ENCODE peak calls at places on chromosomes 4 and X, in seven cellular contexts. One of them, this sample, is unnamed.

GRCh38 chr4:96599752-96600151 is 759.9 kb downstream of the PDHA2 start:
- DNase-seq in A172: no peak
- DNase-seq in H9: no peak
- DNase-seq in aorta: no peak
- DNase-seq in CD4-positive, alpha-beta T cell: no peak
- DNase-seq in anterior cingulate cortex: no peak
- DNase-seq in SW480: no peak
- DNase-seq in this sample: no peak

GRCh38 chrX:11273544-11273943 is 19.7 kb upstream of the AMELX start:
- DNase-seq in A172: peak
- DNase-seq in H9: no peak
- DNase-seq in aorta: no peak
- DNase-seq in CD4-positive, alpha-beta T cell: no peak
- DNase-seq in anterior cingulate cortex: no peak
- DNase-seq in SW480: peak
- DNase-seq in this sample: no peak

GRCh38 chrX:106917830-106918500 is 2.2 kb upstream of the CLDN2 start:
- DNase-seq in A172: peak
- DNase-seq in H9: no peak
- DNase-seq in aorta: no peak
- DNase-seq in CD4-positive, alpha-beta T cell: no peak
- DNase-seq in anterior cingulate cortex: no peak
- DNase-seq in SW480: peak
- DNase-seq in this sample: no peak

GRCh38 chr4:158002203-158002602 is 170.6 kb downstream of the GASK1B start:
- DNase-seq in A172: no peak
- DNase-seq in H9: no peak
- DNase-seq in aorta: no peak
- DNase-seq in CD4-positive, alpha-beta T cell: no peak
- DNase-seq in anterior cingulate cortex: no peak
- DNase-seq in SW480: no peak
- DNase-seq in this sample: no peak

GRCh38 chr4:3306465-3306864 is 13.6 kb downstream of the RGS12 start:
- DNase-seq in A172: no peak
- DNase-seq in H9: no peak
- DNase-seq in aorta: peak
- DNase-seq in CD4-positive, alpha-beta T cell: no peak
- DNase-seq in anterior cingulate cortex: no peak
- DNase-seq in SW480: no peak
- DNase-seq in this sample: no peak

GRCh38 chrX:45851434-45851991 is 650.8 kb upstream of the DIPK2B start:
- DNase-seq in A172: peak
- DNase-seq in H9: peak
- DNase-seq in aorta: no peak
- DNase-seq in CD4-positive, alpha-beta T cell: peak
- DNase-seq in anterior cingulate cortex: peak
- DNase-seq in SW480: peak
- DNase-seq in this sample: peak

GRCh38 chr4:136651278-136651667 is 881.0 kb downstream of the PCDH18 start:
- DNase-seq in A172: peak
- DNase-seq in H9: no peak
- DNase-seq in aorta: no peak
- DNase-seq in CD4-positive, alpha-beta T cell: no peak
- DNase-seq in anterior cingulate cortex: no peak
- DNase-seq in SW480: no peak
- DNase-seq in this sample: no peak

GRCh38 chr4:39179681-39180080 is 2.6 kb upstream of the WDR19 start:
- DNase-seq in A172: no peak
- DNase-seq in H9: no peak
- DNase-seq in aorta: no peak
- DNase-seq in CD4-positive, alpha-beta T cell: no peak
- DNase-seq in anterior cingulate cortex: no peak
- DNase-seq in SW480: no peak
- DNase-seq in this sample: no peak

GRCh38 chr4:185566972-185567749 is 31.9 kb upstream of the PDLIM3 start:
- DNase-seq in A172: no peak
- DNase-seq in H9: no peak
- DNase-seq in aorta: no peak
- DNase-seq in CD4-positive, alpha-beta T cell: no peak
- DNase-seq in anterior cingulate cortex: peak
- DNase-seq in SW480: no peak
- DNase-seq in this sample: no peak

GRCh38 chrX:17759990-17760389 is 22.7 kb downstream of the SCML1 start:
- DNase-seq in A172: no peak
- DNase-seq in H9: no peak
- DNase-seq in aorta: no peak
- DNase-seq in CD4-positive, alpha-beta T cell: no peak
- DNase-seq in anterior cingulate cortex: no peak
- DNase-seq in SW480: no peak
- DNase-seq in this sample: no peak

GRCh38 chr4:141307241-141307689 is 86.6 kb downstream of the ZNF330 start:
- DNase-seq in A172: peak
- DNase-seq in H9: peak
- DNase-seq in aorta: no peak
- DNase-seq in CD4-positive, alpha-beta T cell: peak
- DNase-seq in anterior cingulate cortex: peak
- DNase-seq in SW480: peak
- DNase-seq in this sample: peak

GRCh38 chr4:151674804-151675290 is 86.0 kb downstream of the GATB start:
- DNase-seq in A172: no peak
- DNase-seq in H9: peak
- DNase-seq in aorta: peak
- DNase-seq in CD4-positive, alpha-beta T cell: no peak
- DNase-seq in anterior cingulate cortex: peak
- DNase-seq in SW480: no peak
- DNase-seq in this sample: no peak

GRCh38 chr4:165994706-165995105 is 121.7 kb downstream of the TLL1 start:
- DNase-seq in A172: peak
- DNase-seq in H9: no peak
- DNase-seq in aorta: no peak
- DNase-seq in CD4-positive, alpha-beta T cell: no peak
- DNase-seq in anterior cingulate cortex: no peak
- DNase-seq in SW480: peak
- DNase-seq in this sample: no peak

GRCh38 chr4:113806850-113807249 is 45.3 kb upstream of the CAMK2D start:
- DNase-seq in A172: no peak
- DNase-seq in H9: no peak
- DNase-seq in aorta: no peak
- DNase-seq in CD4-positive, alpha-beta T cell: no peak
- DNase-seq in anterior cingulate cortex: no peak
- DNase-seq in SW480: no peak
- DNase-seq in this sample: no peak

GRCh38 chrX:110741213-110741796 is 54.3 kb downstream of the CHRDL1 start:
- DNase-seq in A172: no peak
- DNase-seq in H9: peak
- DNase-seq in aorta: no peak
- DNase-seq in CD4-positive, alpha-beta T cell: no peak
- DNase-seq in anterior cingulate cortex: no peak
- DNase-seq in SW480: peak
- DNase-seq in this sample: no peak

GRCh38 chr4:53186714-53187358 is 179.0 kb downstream of the SCFD2 start:
- DNase-seq in A172: no peak
- DNase-seq in H9: no peak
- DNase-seq in aorta: no peak
- DNase-seq in CD4-positive, alpha-beta T cell: no peak
- DNase-seq in anterior cingulate cortex: no peak
- DNase-seq in SW480: no peak
- DNase-seq in this sample: no peak

GRCh38 chrX:118524344-118524743 is 28.7 kb downstream of the DOCK11 start:
- DNase-seq in A172: no peak
- DNase-seq in H9: no peak
- DNase-seq in aorta: no peak
- DNase-seq in CD4-positive, alpha-beta T cell: no peak
- DNase-seq in anterior cingulate cortex: no peak
- DNase-seq in SW480: no peak
- DNase-seq in this sample: no peak

GRCh38 chr4:184645904-184646610 is 3.2 kb downstream of the CASP3 start:
- DNase-seq in A172: no peak
- DNase-seq in H9: no peak
- DNase-seq in aorta: no peak
- DNase-seq in CD4-positive, alpha-beta T cell: no peak
- DNase-seq in anterior cingulate cortex: no peak
- DNase-seq in SW480: no peak
- DNase-seq in this sample: no peak

GRCh38 chr4:139887378-139887801 is 221.8 kb downstream of the MGST2 start:
- DNase-seq in A172: no peak
- DNase-seq in H9: no peak
- DNase-seq in aorta: no peak
- DNase-seq in CD4-positive, alpha-beta T cell: no peak
- DNase-seq in anterior cingulate cortex: no peak
- DNase-seq in SW480: no peak
- DNase-seq in this sample: no peak

GRCh38 chrX:34770511-34770910 is 113.4 kb upstream of the TMEM47 start:
- DNase-seq in A172: no peak
- DNase-seq in H9: no peak
- DNase-seq in aorta: no peak
- DNase-seq in CD4-positive, alpha-beta T cell: no peak
- DNase-seq in anterior cingulate cortex: no peak
- DNase-seq in SW480: no peak
- DNase-seq in this sample: no peak

GRCh38 chr4:112099701-112100289 is 45.5 kb upstream of the FAM241A start:
- DNase-seq in A172: peak
- DNase-seq in H9: no peak
- DNase-seq in aorta: no peak
- DNase-seq in CD4-positive, alpha-beta T cell: no peak
- DNase-seq in anterior cingulate cortex: no peak
- DNase-seq in SW480: peak
- DNase-seq in this sample: peak

GRCh38 chr4:181225616-181226261 is 1017.5 kb upstream of the TENM3 start:
- DNase-seq in A172: no peak
- DNase-seq in H9: no peak
- DNase-seq in aorta: no peak
- DNase-seq in CD4-positive, alpha-beta T cell: no peak
- DNase-seq in anterior cingulate cortex: no peak
- DNase-seq in SW480: no peak
- DNase-seq in this sample: no peak

GRCh38 chr4:111454961-111455360 is 690.3 kb upstream of the FAM241A start:
- DNase-seq in A172: no peak
- DNase-seq in H9: peak
- DNase-seq in aorta: no peak
- DNase-seq in CD4-positive, alpha-beta T cell: no peak
- DNase-seq in anterior cingulate cortex: no peak
- DNase-seq in SW480: no peak
- DNase-seq in this sample: no peak

GRCh38 chr4:5685296-5685695 is 23.1 kb downstream of the EVC2 start:
- DNase-seq in A172: no peak
- DNase-seq in H9: no peak
- DNase-seq in aorta: no peak
- DNase-seq in CD4-positive, alpha-beta T cell: no peak
- DNase-seq in anterior cingulate cortex: no peak
- DNase-seq in SW480: no peak
- DNase-seq in this sample: no peak

GRCh38 chrX:16465081-16465876 is 184.7 kb upstream of the S100G start:
- DNase-seq in A172: peak
- DNase-seq in H9: no peak
- DNase-seq in aorta: no peak
- DNase-seq in CD4-positive, alpha-beta T cell: no peak
- DNase-seq in anterior cingulate cortex: no peak
- DNase-seq in SW480: peak
- DNase-seq in this sample: no peak

GRCh38 chrX:51743179-51743957 is at the start of gene GSPT2:
- DNase-seq in A172: peak
- DNase-seq in H9: peak
- DNase-seq in aorta: peak
- DNase-seq in CD4-positive, alpha-beta T cell: peak
- DNase-seq in anterior cingulate cortex: peak
- DNase-seq in SW480: no peak
- DNase-seq in this sample: peak

GRCh38 chr4:6415306-6415705 is 57.1 kb downstream of the PPP2R2C start:
- DNase-seq in A172: no peak
- DNase-seq in H9: no peak
- DNase-seq in aorta: peak
- DNase-seq in CD4-positive, alpha-beta T cell: no peak
- DNase-seq in anterior cingulate cortex: no peak
- DNase-seq in SW480: no peak
- DNase-seq in this sample: no peak

GRCh38 chr4:121686265-121686664 is 10.5 kb downstream of the ANXA5 start:
- DNase-seq in A172: no peak
- DNase-seq in H9: no peak
- DNase-seq in aorta: no peak
- DNase-seq in CD4-positive, alpha-beta T cell: no peak
- DNase-seq in anterior cingulate cortex: no peak
- DNase-seq in SW480: no peak
- DNase-seq in this sample: no peak

GRCh38 chr4:94806376-94806775 is 48.6 kb downstream of the BMPR1B start:
- DNase-seq in A172: no peak
- DNase-seq in H9: no peak
- DNase-seq in aorta: no peak
- DNase-seq in CD4-positive, alpha-beta T cell: no peak
- DNase-seq in anterior cingulate cortex: no peak
- DNase-seq in SW480: no peak
- DNase-seq in this sample: no peak

This sample was measured in B cell.